ENCODE peak calls at places on chromosomes 1 and 21, in nine cellular contexts. One of them, this sample, is unnamed.

GRCh38 chr1:94235189-94236020 is 2.0 kb downstream of the ARHGAP29 start:
- DNase-seq in CD8-positive, alpha-beta memory T cell: no peak
- DNase-seq in NCI-H1436: no peak
- DNase-seq in ecto neural progenitor cell: no peak
- DNase-seq in fibroblast of mammary gland: no peak
- DNase-seq in HuH-7.5: no peak
- DNase-seq in NCI-H1417: peak
- DNase-seq in AG04450: no peak
- DNase-seq in sigmoid colon: no peak
- DNase-seq in this sample: no peak

GRCh38 chr1:204584699-204585372 is 68.6 kb downstream of the MDM4 start:
- DNase-seq in ecto neural progenitor cell: no peak
- DNase-seq in HuH-7.5: no peak
- DNase-seq in fibroblast of mammary gland: no peak
- DNase-seq in NCI-H1417: no peak
- DNase-seq in AG04450: no peak
- DNase-seq in NCI-H1436: no peak
- DNase-seq in CD8-positive, alpha-beta memory T cell: no peak
- DNase-seq in sigmoid colon: peak
- DNase-seq in this sample: no peak

GRCh38 chr1:201025571-201026002 is 2.1 kb upstream of the KIF21B start:
- DNase-seq in HuH-7.5: peak
- DNase-seq in fibroblast of mammary gland: peak
- DNase-seq in NCI-H1417: no peak
- DNase-seq in CD8-positive, alpha-beta memory T cell: no peak
- DNase-seq in ecto neural progenitor cell: peak
- DNase-seq in sigmoid colon: no peak
- DNase-seq in NCI-H1436: no peak
- DNase-seq in AG04450: no peak
- DNase-seq in this sample: peak

GRCh38 chr1:95116666-95117206 is 419 bp upstream of the TLCD4 start:
- DNase-seq in HuH-7.5: peak
- DNase-seq in fibroblast of mammary gland: peak
- DNase-seq in CD8-positive, alpha-beta memory T cell: peak
- DNase-seq in ecto neural progenitor cell: peak
- DNase-seq in NCI-H1417: peak
- DNase-seq in sigmoid colon: peak
- DNase-seq in NCI-H1436: peak
- DNase-seq in AG04450: no peak
- DNase-seq in this sample: peak

GRCh38 chr1:58763214-58763613 is 20.6 kb downstream of the JUN start:
- DNase-seq in fibroblast of mammary gland: peak
- DNase-seq in HuH-7.5: no peak
- DNase-seq in NCI-H1436: no peak
- DNase-seq in ecto neural progenitor cell: no peak
- DNase-seq in sigmoid colon: no peak
- DNase-seq in AG04450: no peak
- DNase-seq in CD8-positive, alpha-beta memory T cell: no peak
- DNase-seq in NCI-H1417: no peak
- DNase-seq in this sample: no peak

GRCh38 chr1:2230781-2231666 is 2.9 kb downstream of the SKI start:
- DNase-seq in NCI-H1417: peak
- DNase-seq in fibroblast of mammary gland: peak
- DNase-seq in ecto neural progenitor cell: no peak
- DNase-seq in NCI-H1436: no peak
- DNase-seq in HuH-7.5: peak
- DNase-seq in sigmoid colon: no peak
- DNase-seq in AG04450: no peak
- DNase-seq in CD8-positive, alpha-beta memory T cell: peak
- DNase-seq in this sample: no peak

GRCh38 chr1:202162049-202162417 is 1.6 kb upstream of the PTPN7 start:
- DNase-seq in ecto neural progenitor cell: no peak
- DNase-seq in HuH-7.5: no peak
- DNase-seq in NCI-H1436: no peak
- DNase-seq in fibroblast of mammary gland: no peak
- DNase-seq in AG04450: no peak
- DNase-seq in sigmoid colon: no peak
- DNase-seq in NCI-H1417: no peak
- DNase-seq in CD8-positive, alpha-beta memory T cell: peak
- DNase-seq in this sample: no peak

GRCh38 chr1:202809597-202810159 is 1.1 kb upstream of the PCAT6 start:
- DNase-seq in ecto neural progenitor cell: no peak
- DNase-seq in NCI-H1417: no peak
- DNase-seq in HuH-7.5: no peak
- DNase-seq in AG04450: no peak
- DNase-seq in NCI-H1436: no peak
- DNase-seq in fibroblast of mammary gland: no peak
- DNase-seq in sigmoid colon: no peak
- DNase-seq in CD8-positive, alpha-beta memory T cell: no peak
- DNase-seq in this sample: no peak

GRCh38 chr1:8219530-8219929 is 98.4 kb upstream of the SLC45A1 start:
- DNase-seq in sigmoid colon: no peak
- DNase-seq in fibroblast of mammary gland: peak
- DNase-seq in NCI-H1436: no peak
- DNase-seq in NCI-H1417: no peak
- DNase-seq in HuH-7.5: no peak
- DNase-seq in CD8-positive, alpha-beta memory T cell: no peak
- DNase-seq in ecto neural progenitor cell: no peak
- DNase-seq in AG04450: no peak
- DNase-seq in this sample: no peak

GRCh38 chr1:233491953-233492627 is 121.8 kb upstream of the KCNK1 start:
- DNase-seq in NCI-H1417: no peak
- DNase-seq in sigmoid colon: no peak
- DNase-seq in NCI-H1436: no peak
- DNase-seq in AG04450: no peak
- DNase-seq in ecto neural progenitor cell: no peak
- DNase-seq in fibroblast of mammary gland: no peak
- DNase-seq in CD8-positive, alpha-beta memory T cell: no peak
- DNase-seq in HuH-7.5: no peak
- DNase-seq in this sample: no peak

GRCh38 chr1:244897476-244898254 is 33.3 kb upstream of the HNRNPU start:
- DNase-seq in NCI-H1436: no peak
- DNase-seq in CD8-positive, alpha-beta memory T cell: no peak
- DNase-seq in sigmoid colon: no peak
- DNase-seq in HuH-7.5: no peak
- DNase-seq in ecto neural progenitor cell: no peak
- DNase-seq in NCI-H1417: peak
- DNase-seq in AG04450: no peak
- DNase-seq in fibroblast of mammary gland: no peak
- DNase-seq in this sample: no peak

GRCh38 chr1:10910490-10911273 is 101.8 kb upstream of the TARDBP start:
- DNase-seq in sigmoid colon: no peak
- DNase-seq in NCI-H1417: no peak
- DNase-seq in CD8-positive, alpha-beta memory T cell: no peak
- DNase-seq in fibroblast of mammary gland: no peak
- DNase-seq in AG04450: no peak
- DNase-seq in NCI-H1436: no peak
- DNase-seq in HuH-7.5: no peak
- DNase-seq in ecto neural progenitor cell: no peak
- DNase-seq in this sample: no peak

GRCh38 chr1:28855469-28855944 is 43.5 kb downstream of the OPRD1 start:
- DNase-seq in HuH-7.5: no peak
- DNase-seq in sigmoid colon: no peak
- DNase-seq in NCI-H1436: no peak
- DNase-seq in fibroblast of mammary gland: peak
- DNase-seq in ecto neural progenitor cell: no peak
- DNase-seq in CD8-positive, alpha-beta memory T cell: no peak
- DNase-seq in AG04450: no peak
- DNase-seq in NCI-H1417: peak
- DNase-seq in this sample: no peak

GRCh38 chr1:202578001-202578500 is 132.2 kb downstream of the SYT2 start:
- DNase-seq in NCI-H1436: no peak
- DNase-seq in fibroblast of mammary gland: no peak
- DNase-seq in NCI-H1417: no peak
- DNase-seq in CD8-positive, alpha-beta memory T cell: no peak
- DNase-seq in ecto neural progenitor cell: no peak
- DNase-seq in sigmoid colon: no peak
- DNase-seq in AG04450: peak
- DNase-seq in HuH-7.5: no peak
- DNase-seq in this sample: no peak

GRCh38 chr21:26874347-26874746 is 29.1 kb upstream of the ADAMTS1 start:
- DNase-seq in HuH-7.5: no peak
- DNase-seq in ecto neural progenitor cell: no peak
- DNase-seq in NCI-H1436: no peak
- DNase-seq in sigmoid colon: no peak
- DNase-seq in NCI-H1417: no peak
- DNase-seq in fibroblast of mammary gland: no peak
- DNase-seq in AG04450: no peak
- DNase-seq in CD8-positive, alpha-beta memory T cell: no peak
- DNase-seq in this sample: no peak

GRCh38 chr1:150066838-150067183 is 765 bp upstream of the VPS45 start:
- DNase-seq in CD8-positive, alpha-beta memory T cell: no peak
- DNase-seq in NCI-H1436: peak
- DNase-seq in sigmoid colon: no peak
- DNase-seq in HuH-7.5: peak
- DNase-seq in NCI-H1417: peak
- DNase-seq in AG04450: no peak
- DNase-seq in ecto neural progenitor cell: peak
- DNase-seq in fibroblast of mammary gland: no peak
- DNase-seq in this sample: no peak

GRCh38 chr1:8374812-8375211 is 56.9 kb downstream of the SLC45A1 start:
- DNase-seq in sigmoid colon: no peak
- DNase-seq in NCI-H1417: no peak
- DNase-seq in fibroblast of mammary gland: peak
- DNase-seq in AG04450: no peak
- DNase-seq in HuH-7.5: no peak
- DNase-seq in ecto neural progenitor cell: no peak
- DNase-seq in CD8-positive, alpha-beta memory T cell: no peak
- DNase-seq in NCI-H1436: peak
- DNase-seq in this sample: no peak

GRCh38 chr1:116987256-116987555 is 14.4 kb upstream of the CD101 start:
- DNase-seq in sigmoid colon: no peak
- DNase-seq in fibroblast of mammary gland: no peak
- DNase-seq in AG04450: no peak
- DNase-seq in ecto neural progenitor cell: no peak
- DNase-seq in NCI-H1436: no peak
- DNase-seq in NCI-H1417: no peak
- DNase-seq in HuH-7.5: no peak
- DNase-seq in CD8-positive, alpha-beta memory T cell: peak
- DNase-seq in this sample: no peak

GRCh38 chr1:115572710-115573109 is 69.1 kb upstream of the VANGL1 start:
- DNase-seq in fibroblast of mammary gland: no peak
- DNase-seq in AG04450: no peak
- DNase-seq in NCI-H1436: no peak
- DNase-seq in HuH-7.5: no peak
- DNase-seq in NCI-H1417: no peak
- DNase-seq in ecto neural progenitor cell: no peak
- DNase-seq in CD8-positive, alpha-beta memory T cell: no peak
- DNase-seq in sigmoid colon: no peak
- DNase-seq in this sample: no peak

GRCh38 chr1:181423301-181423918 is 59.9 kb upstream of the CACNA1E start:
- DNase-seq in NCI-H1436: peak
- DNase-seq in CD8-positive, alpha-beta memory T cell: peak
- DNase-seq in fibroblast of mammary gland: peak
- DNase-seq in sigmoid colon: no peak
- DNase-seq in AG04450: no peak
- DNase-seq in ecto neural progenitor cell: peak
- DNase-seq in NCI-H1417: peak
- DNase-seq in HuH-7.5: peak
- DNase-seq in this sample: no peak

GRCh38 chr1:107991371-107992066 is 26.5 kb upstream of the VAV3 start:
- DNase-seq in AG04450: no peak
- DNase-seq in sigmoid colon: no peak
- DNase-seq in CD8-positive, alpha-beta memory T cell: no peak
- DNase-seq in NCI-H1436: no peak
- DNase-seq in fibroblast of mammary gland: peak
- DNase-seq in HuH-7.5: no peak
- DNase-seq in NCI-H1417: no peak
- DNase-seq in ecto neural progenitor cell: no peak
- DNase-seq in this sample: no peak

GRCh38 chr1:6126521-6127067 is 53.5 kb downstream of the CHD5 start:
- DNase-seq in CD8-positive, alpha-beta memory T cell: no peak
- DNase-seq in fibroblast of mammary gland: no peak
- DNase-seq in NCI-H1436: no peak
- DNase-seq in ecto neural progenitor cell: no peak
- DNase-seq in HuH-7.5: no peak
- DNase-seq in AG04450: no peak
- DNase-seq in sigmoid colon: peak
- DNase-seq in NCI-H1417: no peak
- DNase-seq in this sample: no peak

GRCh38 chr1:112239953-112240352 is 156.1 kb upstream of the CTTNBP2NL start:
- DNase-seq in NCI-H1417: no peak
- DNase-seq in fibroblast of mammary gland: no peak
- DNase-seq in CD8-positive, alpha-beta memory T cell: no peak
- DNase-seq in ecto neural progenitor cell: peak
- DNase-seq in AG04450: no peak
- DNase-seq in sigmoid colon: no peak
- DNase-seq in NCI-H1436: no peak
- DNase-seq in HuH-7.5: no peak
- DNase-seq in this sample: no peak

GRCh38 chr1:108570998-108571401 is 11.1 kb downstream of the EEIG2 start:
- DNase-seq in CD8-positive, alpha-beta memory T cell: no peak
- DNase-seq in NCI-H1417: no peak
- DNase-seq in sigmoid colon: no peak
- DNase-seq in AG04450: no peak
- DNase-seq in NCI-H1436: no peak
- DNase-seq in fibroblast of mammary gland: no peak
- DNase-seq in ecto neural progenitor cell: no peak
- DNase-seq in HuH-7.5: no peak
- DNase-seq in this sample: no peak

GRCh38 chr1:38608202-38608864 is 251.2 kb downstream of the RRAGC start:
- DNase-seq in CD8-positive, alpha-beta memory T cell: no peak
- DNase-seq in HuH-7.5: peak
- DNase-seq in NCI-H1417: peak
- DNase-seq in ecto neural progenitor cell: peak
- DNase-seq in sigmoid colon: no peak
- DNase-seq in NCI-H1436: peak
- DNase-seq in AG04450: no peak
- DNase-seq in fibroblast of mammary gland: no peak
- DNase-seq in this sample: peak

GRCh38 chr1:22291057-22291456 is 148.2 kb upstream of the WNT4 start:
- DNase-seq in NCI-H1417: no peak
- DNase-seq in fibroblast of mammary gland: no peak
- DNase-seq in sigmoid colon: no peak
- DNase-seq in HuH-7.5: no peak
- DNase-seq in AG04450: no peak
- DNase-seq in ecto neural progenitor cell: no peak
- DNase-seq in CD8-positive, alpha-beta memory T cell: no peak
- DNase-seq in NCI-H1436: no peak
- DNase-seq in this sample: no peak

This sample was measured in GM19239.